ENCODE peak calls at places on chromosomes 3 and 15, in nine cellular contexts. One of them, this sample, is unnamed.

GRCh38 chr3:23519548-23520208 is 286.1 kb upstream of the UBE2E1 start:
- DNase-seq in NCI-H2081: no peak
- DNase-seq in Peyer's patch: no peak
- DNase-seq in activated T-helper 1 cell treated with Interleukin-2 at 50 U/mL for 16 hours: no peak
- DNase-seq in activated CD4-positive, alpha-beta T cell treated with anti-CD3 and anti-CD28 coated beads, Interleukin-2, amount 50 U/mL, for 1 hour: no peak
- DNase-seq in H9: no peak
- DNase-seq in right cardiac atrium: no peak
- DNase-seq in A549: no peak
- DNase-seq in colonic mucosa: no peak
- DNase-seq in this sample: no peak

GRCh38 chr15:68232937-68233336 is 3.4 kb upstream of the CLN6 start:
- DNase-seq in NCI-H2081: no peak
- DNase-seq in Peyer's patch: no peak
- DNase-seq in activated T-helper 1 cell treated with Interleukin-2 at 50 U/mL for 16 hours: no peak
- DNase-seq in activated CD4-positive, alpha-beta T cell treated with anti-CD3 and anti-CD28 coated beads, Interleukin-2, amount 50 U/mL, for 1 hour: no peak
- DNase-seq in H9: no peak
- DNase-seq in right cardiac atrium: peak
- DNase-seq in A549: no peak
- DNase-seq in colonic mucosa: no peak
- DNase-seq in this sample: no peak

GRCh38 chr15:99021027-99021624 is 13.5 kb upstream of the PGPEP1L start:
- DNase-seq in NCI-H2081: no peak
- DNase-seq in Peyer's patch: no peak
- DNase-seq in activated T-helper 1 cell treated with Interleukin-2 at 50 U/mL for 16 hours: no peak
- DNase-seq in activated CD4-positive, alpha-beta T cell treated with anti-CD3 and anti-CD28 coated beads, Interleukin-2, amount 50 U/mL, for 1 hour: no peak
- DNase-seq in H9: no peak
- DNase-seq in right cardiac atrium: no peak
- DNase-seq in A549: no peak
- DNase-seq in colonic mucosa: no peak
- DNase-seq in this sample: no peak

GRCh38 chr15:47870300-47870955 is 153.1 kb downstream of the SEMA6D start:
- DNase-seq in NCI-H2081: no peak
- DNase-seq in Peyer's patch: no peak
- DNase-seq in activated T-helper 1 cell treated with Interleukin-2 at 50 U/mL for 16 hours: no peak
- DNase-seq in activated CD4-positive, alpha-beta T cell treated with anti-CD3 and anti-CD28 coated beads, Interleukin-2, amount 50 U/mL, for 1 hour: no peak
- DNase-seq in H9: no peak
- DNase-seq in right cardiac atrium: peak
- DNase-seq in A549: no peak
- DNase-seq in colonic mucosa: no peak
- DNase-seq in this sample: no peak

GRCh38 chr3:52834871-52835501 is at the start of gene MUSTN1:
- DNase-seq in NCI-H2081: no peak
- DNase-seq in Peyer's patch: no peak
- DNase-seq in activated T-helper 1 cell treated with Interleukin-2 at 50 U/mL for 16 hours: no peak
- DNase-seq in activated CD4-positive, alpha-beta T cell treated with anti-CD3 and anti-CD28 coated beads, Interleukin-2, amount 50 U/mL, for 1 hour: no peak
- DNase-seq in H9: no peak
- DNase-seq in right cardiac atrium: peak
- DNase-seq in A549: no peak
- DNase-seq in colonic mucosa: no peak
- DNase-seq in this sample: no peak

GRCh38 chr3:116483135-116483534 is 37.8 kb upstream of the LSAMP start:
- DNase-seq in NCI-H2081: no peak
- DNase-seq in Peyer's patch: no peak
- DNase-seq in activated T-helper 1 cell treated with Interleukin-2 at 50 U/mL for 16 hours: no peak
- DNase-seq in activated CD4-positive, alpha-beta T cell treated with anti-CD3 and anti-CD28 coated beads, Interleukin-2, amount 50 U/mL, for 1 hour: no peak
- DNase-seq in H9: no peak
- DNase-seq in right cardiac atrium: no peak
- DNase-seq in A549: no peak
- DNase-seq in colonic mucosa: no peak
- DNase-seq in this sample: no peak

GRCh38 chr15:67405208-67406191 is 115.4 kb upstream of the C15orf61 start:
- DNase-seq in NCI-H2081: no peak
- DNase-seq in Peyer's patch: no peak
- DNase-seq in activated T-helper 1 cell treated with Interleukin-2 at 50 U/mL for 16 hours: no peak
- DNase-seq in activated CD4-positive, alpha-beta T cell treated with anti-CD3 and anti-CD28 coated beads, Interleukin-2, amount 50 U/mL, for 1 hour: no peak
- DNase-seq in H9: no peak
- DNase-seq in right cardiac atrium: no peak
- DNase-seq in A549: peak
- DNase-seq in colonic mucosa: no peak
- DNase-seq in this sample: no peak

GRCh38 chr3:42539871-42540714 is 37.6 kb downstream of the VIPR1 start:
- DNase-seq in NCI-H2081: peak
- DNase-seq in Peyer's patch: peak
- DNase-seq in activated T-helper 1 cell treated with Interleukin-2 at 50 U/mL for 16 hours: peak
- DNase-seq in activated CD4-positive, alpha-beta T cell treated with anti-CD3 and anti-CD28 coated beads, Interleukin-2, amount 50 U/mL, for 1 hour: peak
- DNase-seq in H9: peak
- DNase-seq in right cardiac atrium: peak
- DNase-seq in A549: peak
- DNase-seq in colonic mucosa: peak
- DNase-seq in this sample: peak

GRCh38 chr3:133595341-133595740 is 21.9 kb downstream of the CDV3 start:
- DNase-seq in NCI-H2081: no peak
- DNase-seq in Peyer's patch: no peak
- DNase-seq in activated T-helper 1 cell treated with Interleukin-2 at 50 U/mL for 16 hours: no peak
- DNase-seq in activated CD4-positive, alpha-beta T cell treated with anti-CD3 and anti-CD28 coated beads, Interleukin-2, amount 50 U/mL, for 1 hour: no peak
- DNase-seq in H9: no peak
- DNase-seq in right cardiac atrium: no peak
- DNase-seq in A549: no peak
- DNase-seq in colonic mucosa: no peak
- DNase-seq in this sample: no peak

GRCh38 chr3:52055537-52056351 is 627 bp downstream of the DUSP7 start:
- DNase-seq in NCI-H2081: peak
- DNase-seq in Peyer's patch: peak
- DNase-seq in activated T-helper 1 cell treated with Interleukin-2 at 50 U/mL for 16 hours: peak
- DNase-seq in activated CD4-positive, alpha-beta T cell treated with anti-CD3 and anti-CD28 coated beads, Interleukin-2, amount 50 U/mL, for 1 hour: peak
- DNase-seq in H9: peak
- DNase-seq in right cardiac atrium: peak
- DNase-seq in A549: peak
- DNase-seq in colonic mucosa: peak
- DNase-seq in this sample: peak

GRCh38 chr3:122777563-122777962 is 16.1 kb downstream of the HSPBAP1 start:
- DNase-seq in NCI-H2081: no peak
- DNase-seq in Peyer's patch: no peak
- DNase-seq in activated T-helper 1 cell treated with Interleukin-2 at 50 U/mL for 16 hours: no peak
- DNase-seq in activated CD4-positive, alpha-beta T cell treated with anti-CD3 and anti-CD28 coated beads, Interleukin-2, amount 50 U/mL, for 1 hour: no peak
- DNase-seq in H9: no peak
- DNase-seq in right cardiac atrium: no peak
- DNase-seq in A549: no peak
- DNase-seq in colonic mucosa: no peak
- DNase-seq in this sample: no peak

GRCh38 chr15:66293419-66294156 is at the start of gene DIS3L:
- DNase-seq in NCI-H2081: peak
- DNase-seq in Peyer's patch: peak
- DNase-seq in activated T-helper 1 cell treated with Interleukin-2 at 50 U/mL for 16 hours: peak
- DNase-seq in activated CD4-positive, alpha-beta T cell treated with anti-CD3 and anti-CD28 coated beads, Interleukin-2, amount 50 U/mL, for 1 hour: peak
- DNase-seq in H9: peak
- DNase-seq in right cardiac atrium: peak
- DNase-seq in A549: peak
- DNase-seq in colonic mucosa: peak
- DNase-seq in this sample: peak

GRCh38 chr3:149575213-149575961 is 82.4 kb downstream of the WWTR1 start:
- DNase-seq in NCI-H2081: no peak
- DNase-seq in Peyer's patch: no peak
- DNase-seq in activated T-helper 1 cell treated with Interleukin-2 at 50 U/mL for 16 hours: no peak
- DNase-seq in activated CD4-positive, alpha-beta T cell treated with anti-CD3 and anti-CD28 coated beads, Interleukin-2, amount 50 U/mL, for 1 hour: no peak
- DNase-seq in H9: no peak
- DNase-seq in right cardiac atrium: peak
- DNase-seq in A549: peak
- DNase-seq in colonic mucosa: peak
- DNase-seq in this sample: no peak

GRCh38 chr3:99473321-99473751 is 165.1 kb upstream of the COL8A1 start:
- DNase-seq in NCI-H2081: no peak
- DNase-seq in Peyer's patch: no peak
- DNase-seq in activated T-helper 1 cell treated with Interleukin-2 at 50 U/mL for 16 hours: no peak
- DNase-seq in activated CD4-positive, alpha-beta T cell treated with anti-CD3 and anti-CD28 coated beads, Interleukin-2, amount 50 U/mL, for 1 hour: no peak
- DNase-seq in H9: no peak
- DNase-seq in right cardiac atrium: no peak
- DNase-seq in A549: no peak
- DNase-seq in colonic mucosa: no peak
- DNase-seq in this sample: no peak

GRCh38 chr3:66038384-66038725 is 363 bp downstream of the MAGI1 start:
- DNase-seq in NCI-H2081: no peak
- DNase-seq in Peyer's patch: peak
- DNase-seq in activated T-helper 1 cell treated with Interleukin-2 at 50 U/mL for 16 hours: no peak
- DNase-seq in activated CD4-positive, alpha-beta T cell treated with anti-CD3 and anti-CD28 coated beads, Interleukin-2, amount 50 U/mL, for 1 hour: no peak
- DNase-seq in H9: no peak
- DNase-seq in right cardiac atrium: no peak
- DNase-seq in A549: no peak
- DNase-seq in colonic mucosa: no peak
- DNase-seq in this sample: no peak

GRCh38 chr3:14423197-14423743 is 20.9 kb downstream of the SLC6A6 start:
- DNase-seq in NCI-H2081: no peak
- DNase-seq in Peyer's patch: no peak
- DNase-seq in activated T-helper 1 cell treated with Interleukin-2 at 50 U/mL for 16 hours: no peak
- DNase-seq in activated CD4-positive, alpha-beta T cell treated with anti-CD3 and anti-CD28 coated beads, Interleukin-2, amount 50 U/mL, for 1 hour: no peak
- DNase-seq in H9: no peak
- DNase-seq in right cardiac atrium: peak
- DNase-seq in A549: peak
- DNase-seq in colonic mucosa: peak
- DNase-seq in this sample: no peak

GRCh38 chr3:25573386-25574171 is 91.1 kb downstream of the TOP2B start:
- DNase-seq in NCI-H2081: no peak
- DNase-seq in Peyer's patch: no peak
- DNase-seq in activated T-helper 1 cell treated with Interleukin-2 at 50 U/mL for 16 hours: no peak
- DNase-seq in activated CD4-positive, alpha-beta T cell treated with anti-CD3 and anti-CD28 coated beads, Interleukin-2, amount 50 U/mL, for 1 hour: no peak
- DNase-seq in H9: no peak
- DNase-seq in right cardiac atrium: no peak
- DNase-seq in A549: no peak
- DNase-seq in colonic mucosa: no peak
- DNase-seq in this sample: no peak

GRCh38 chr3:150925751-150926201 is 20.5 kb upstream of the MINDY4B start:
- DNase-seq in NCI-H2081: peak
- DNase-seq in Peyer's patch: peak
- DNase-seq in activated T-helper 1 cell treated with Interleukin-2 at 50 U/mL for 16 hours: peak
- DNase-seq in activated CD4-positive, alpha-beta T cell treated with anti-CD3 and anti-CD28 coated beads, Interleukin-2, amount 50 U/mL, for 1 hour: peak
- DNase-seq in H9: peak
- DNase-seq in right cardiac atrium: peak
- DNase-seq in A549: peak
- DNase-seq in colonic mucosa: peak
- DNase-seq in this sample: peak

GRCh38 chr3:165783383-165783782 is 53.8 kb downstream of the BCHE start:
- DNase-seq in NCI-H2081: no peak
- DNase-seq in Peyer's patch: no peak
- DNase-seq in activated T-helper 1 cell treated with Interleukin-2 at 50 U/mL for 16 hours: no peak
- DNase-seq in activated CD4-positive, alpha-beta T cell treated with anti-CD3 and anti-CD28 coated beads, Interleukin-2, amount 50 U/mL, for 1 hour: no peak
- DNase-seq in H9: no peak
- DNase-seq in right cardiac atrium: no peak
- DNase-seq in A549: no peak
- DNase-seq in colonic mucosa: no peak
- DNase-seq in this sample: no peak

GRCh38 chr3:25350741-25351140 is 77.3 kb upstream of the RARB start:
- DNase-seq in NCI-H2081: no peak
- DNase-seq in Peyer's patch: no peak
- DNase-seq in activated T-helper 1 cell treated with Interleukin-2 at 50 U/mL for 16 hours: no peak
- DNase-seq in activated CD4-positive, alpha-beta T cell treated with anti-CD3 and anti-CD28 coated beads, Interleukin-2, amount 50 U/mL, for 1 hour: no peak
- DNase-seq in H9: no peak
- DNase-seq in right cardiac atrium: no peak
- DNase-seq in A549: no peak
- DNase-seq in colonic mucosa: no peak
- DNase-seq in this sample: no peak

GRCh38 chr3:56061227-56061626 is 407.0 kb downstream of the ERC2 start:
- DNase-seq in NCI-H2081: no peak
- DNase-seq in Peyer's patch: no peak
- DNase-seq in activated T-helper 1 cell treated with Interleukin-2 at 50 U/mL for 16 hours: no peak
- DNase-seq in activated CD4-positive, alpha-beta T cell treated with anti-CD3 and anti-CD28 coated beads, Interleukin-2, amount 50 U/mL, for 1 hour: no peak
- DNase-seq in H9: no peak
- DNase-seq in right cardiac atrium: no peak
- DNase-seq in A549: no peak
- DNase-seq in colonic mucosa: no peak
- DNase-seq in this sample: no peak

GRCh38 chr3:100880072-100880471 is 113.1 kb downstream of the ABI3BP start:
- DNase-seq in NCI-H2081: no peak
- DNase-seq in Peyer's patch: no peak
- DNase-seq in activated T-helper 1 cell treated with Interleukin-2 at 50 U/mL for 16 hours: no peak
- DNase-seq in activated CD4-positive, alpha-beta T cell treated with anti-CD3 and anti-CD28 coated beads, Interleukin-2, amount 50 U/mL, for 1 hour: no peak
- DNase-seq in H9: no peak
- DNase-seq in right cardiac atrium: peak
- DNase-seq in A549: no peak
- DNase-seq in colonic mucosa: peak
- DNase-seq in this sample: no peak

GRCh38 chr3:141825216-141826011 is 51.0 kb upstream of the ATP1B3 start:
- DNase-seq in NCI-H2081: no peak
- DNase-seq in Peyer's patch: no peak
- DNase-seq in activated T-helper 1 cell treated with Interleukin-2 at 50 U/mL for 16 hours: no peak
- DNase-seq in activated CD4-positive, alpha-beta T cell treated with anti-CD3 and anti-CD28 coated beads, Interleukin-2, amount 50 U/mL, for 1 hour: no peak
- DNase-seq in H9: no peak
- DNase-seq in right cardiac atrium: peak
- DNase-seq in A549: no peak
- DNase-seq in colonic mucosa: no peak
- DNase-seq in this sample: no peak

GRCh38 chr3:7506606-7507180 is 645.8 kb downstream of the GRM7 start:
- DNase-seq in NCI-H2081: no peak
- DNase-seq in Peyer's patch: no peak
- DNase-seq in activated T-helper 1 cell treated with Interleukin-2 at 50 U/mL for 16 hours: no peak
- DNase-seq in activated CD4-positive, alpha-beta T cell treated with anti-CD3 and anti-CD28 coated beads, Interleukin-2, amount 50 U/mL, for 1 hour: no peak
- DNase-seq in H9: no peak
- DNase-seq in right cardiac atrium: no peak
- DNase-seq in A549: no peak
- DNase-seq in colonic mucosa: no peak
- DNase-seq in this sample: no peak

GRCh38 chr3:129421988-129422745 is 6.3 kb downstream of the EFCAB12 start:
- DNase-seq in NCI-H2081: no peak
- DNase-seq in Peyer's patch: no peak
- DNase-seq in activated T-helper 1 cell treated with Interleukin-2 at 50 U/mL for 16 hours: no peak
- DNase-seq in activated CD4-positive, alpha-beta T cell treated with anti-CD3 and anti-CD28 coated beads, Interleukin-2, amount 50 U/mL, for 1 hour: no peak
- DNase-seq in H9: no peak
- DNase-seq in right cardiac atrium: no peak
- DNase-seq in A549: peak
- DNase-seq in colonic mucosa: no peak
- DNase-seq in this sample: no peak

GRCh38 chr15:62790531-62790930 is 252.0 kb upstream of the TPM1 start:
- DNase-seq in NCI-H2081: no peak
- DNase-seq in Peyer's patch: no peak
- DNase-seq in activated T-helper 1 cell treated with Interleukin-2 at 50 U/mL for 16 hours: no peak
- DNase-seq in activated CD4-positive, alpha-beta T cell treated with anti-CD3 and anti-CD28 coated beads, Interleukin-2, amount 50 U/mL, for 1 hour: no peak
- DNase-seq in H9: no peak
- DNase-seq in right cardiac atrium: no peak
- DNase-seq in A549: no peak
- DNase-seq in colonic mucosa: no peak
- DNase-seq in this sample: no peak

GRCh38 chr15:80478075-80478474 is 73.9 kb downstream of the ARNT2 start:
- DNase-seq in NCI-H2081: no peak
- DNase-seq in Peyer's patch: no peak
- DNase-seq in activated T-helper 1 cell treated with Interleukin-2 at 50 U/mL for 16 hours: no peak
- DNase-seq in activated CD4-positive, alpha-beta T cell treated with anti-CD3 and anti-CD28 coated beads, Interleukin-2, amount 50 U/mL, for 1 hour: no peak
- DNase-seq in H9: no peak
- DNase-seq in right cardiac atrium: no peak
- DNase-seq in A549: no peak
- DNase-seq in colonic mucosa: no peak
- DNase-seq in this sample: no peak

GRCh38 chr3:98034036-98034435 is 1.1 kb downstream of the GABRR3 start:
- DNase-seq in NCI-H2081: no peak
- DNase-seq in Peyer's patch: no peak
- DNase-seq in activated T-helper 1 cell treated with Interleukin-2 at 50 U/mL for 16 hours: no peak
- DNase-seq in activated CD4-positive, alpha-beta T cell treated with anti-CD3 and anti-CD28 coated beads, Interleukin-2, amount 50 U/mL, for 1 hour: no peak
- DNase-seq in H9: no peak
- DNase-seq in right cardiac atrium: no peak
- DNase-seq in A549: no peak
- DNase-seq in colonic mucosa: no peak
- DNase-seq in this sample: no peak

GRCh38 chr15:64149424-64150235 is 1.9 kb upstream of the SNX22 start:
- DNase-seq in NCI-H2081: peak
- DNase-seq in Peyer's patch: no peak
- DNase-seq in activated T-helper 1 cell treated with Interleukin-2 at 50 U/mL for 16 hours: no peak
- DNase-seq in activated CD4-positive, alpha-beta T cell treated with anti-CD3 and anti-CD28 coated beads, Interleukin-2, amount 50 U/mL, for 1 hour: no peak
- DNase-seq in H9: peak
- DNase-seq in right cardiac atrium: no peak
- DNase-seq in A549: peak
- DNase-seq in colonic mucosa: peak
- DNase-seq in this sample: no peak

GRCh38 chr15:67897646-67898045 is 57.8 kb upstream of the RNU6-1 start:
- DNase-seq in NCI-H2081: no peak
- DNase-seq in Peyer's patch: no peak
- DNase-seq in activated T-helper 1 cell treated with Interleukin-2 at 50 U/mL for 16 hours: no peak
- DNase-seq in activated CD4-positive, alpha-beta T cell treated with anti-CD3 and anti-CD28 coated beads, Interleukin-2, amount 50 U/mL, for 1 hour: no peak
- DNase-seq in H9: no peak
- DNase-seq in right cardiac atrium: no peak
- DNase-seq in A549: no peak
- DNase-seq in colonic mucosa: no peak
- DNase-seq in this sample: no peak

GRCh38 chr15:65209701-65210643 is 1.3 kb downstream of the CILP start:
- DNase-seq in NCI-H2081: no peak
- DNase-seq in Peyer's patch: no peak
- DNase-seq in activated T-helper 1 cell treated with Interleukin-2 at 50 U/mL for 16 hours: no peak
- DNase-seq in activated CD4-positive, alpha-beta T cell treated with anti-CD3 and anti-CD28 coated beads, Interleukin-2, amount 50 U/mL, for 1 hour: no peak
- DNase-seq in H9: no peak
- DNase-seq in right cardiac atrium: peak
- DNase-seq in A549: no peak
- DNase-seq in colonic mucosa: no peak
- DNase-seq in this sample: no peak